ENCODE peak calls at places on chromosomes 13 and 19, in six cellular contexts. D, K, L, Q, G and C are unnamed samples. For H3K36me3, the result is how much of the 10 kb centered on the place peaks cover.

GRCh38 chr13:49641810-49642291 is 13.5 kb downstream of the ARL11 start:
- DNase-seq in D (no peak), L (peak), Q (no peak), K (no peak), G (peak), C (no peak)

GRCh38 chr13:107866666-107867623 is 348.4 kb downstream of the LIG4 start:
- DNase-seq in Q (no peak), G (peak), L (no peak), D (no peak), K (peak), C (peak)

GRCh38 chr13:31090921-31091624 is 70.6 kb downstream of the HSPH1 start:
- DNase-seq in K (no peak), L (no peak), D (peak), G (peak), Q (no peak), C (no peak)

GRCh38 chr13:113141591-113141950 is 16.9 kb upstream of the PROZ start:
- DNase-seq in D (no peak), G (no peak), K (no peak), Q (no peak), L (no peak), C (no peak)

GRCh38 chr13:46479286-46479685 is 73.7 kb upstream of the LRCH1 start:
- DNase-seq in D (no peak), K (no peak), G (no peak), L (no peak), Q (no peak), C (no peak)

GRCh38 chr13:25377244-25377962 is 5.6 kb downstream of the ATP8A2 start:
- DNase-seq in G (no peak), L (no peak), D (no peak), Q (no peak), K (no peak), C (no peak)

GRCh38 chr19:35822579-35822978 is 9.9 kb upstream of the PRODH2 start:
- DNase-seq in D (no peak), G (no peak), Q (no peak), K (no peak), L (no peak), C (no peak)

GRCh38 chr13:97727991-97728390 is 225.5 kb upstream of the IPO5 start:
- DNase-seq in Q (peak), L (no peak), K (no peak), D (no peak), G (no peak), C (no peak)

GRCh38 chr13:19151581-19152263 is 29.9 kb downstream of the TUBA3C start:
- DNase-seq in K (no peak), L (no peak), D (no peak), G (no peak), Q (no peak), C (no peak)

GRCh38 chr19:49595819-49596404 is 4.9 kb downstream of the PRR12 start:
- DNase-seq in G (no peak), D (no peak), L (no peak), K (no peak), Q (no peak), C (no peak)

GRCh38 chr19:35793381-35794165 is 18.2 kb downstream of the ARHGAP33 start:
- DNase-seq in D (no peak), L (no peak), Q (no peak), K (no peak), G (peak), C (no peak)

GRCh38 chr13:30047154-30047874 is 196.9 kb upstream of the UBL3 start:
- DNase-seq in D (peak), G (peak), L (no peak), K (no peak), Q (no peak), C (no peak)

GRCh38 chr13:59343993-59344780 is 819.5 kb downstream of the DIAPH3 start:
- DNase-seq in G (no peak), D (no peak), Q (no peak), L (no peak), K (no peak), C (no peak)

GRCh38 chr13:73708393-73708985 is 425.7 kb downstream of the KLF12 start:
- DNase-seq in D (peak), L (peak), G (peak), Q (peak), K (no peak), C (peak)

GRCh38 chr13:98175823-98176222 is 1.2 kb downstream of the RNF113B start:
- DNase-seq in G (no peak), D (no peak), Q (no peak), K (no peak), L (no peak), C (no peak)

GRCh38 chr13:93249259-93249917 is 22.8 kb downstream of the GPC6 start:
- DNase-seq in L (no peak), K (no peak), G (peak), Q (no peak), D (no peak), C (no peak)

GRCh38 chr13:113059891-113060290 is 45.7 kb upstream of the F7 start:
- DNase-seq in Q (no peak), D (no peak), G (no peak), K (no peak), L (no peak), C (no peak)

GRCh38 chr19:55216461-55217198 is 7.3 kb upstream of the PTPRH start:
- DNase-seq in G (peak), K (peak), D (peak), L (peak), Q (peak), C (peak)

GRCh38 chr19:16587031-16588023 is 15.1 kb upstream of the SLC35E1 start:
- DNase-seq in Q (peak), G (no peak), L (peak), D (peak), K (no peak), C (no peak)

GRCh38 chr13:111429064-111429558 is 108.7 kb downstream of the TEX29 start:
- DNase-seq in D (peak), G (peak), Q (no peak), K (no peak), L (no peak), C (peak)

GRCh38 chr19:7515091-7515470 is 822 bp upstream of the ZNF358 start:
- DNase-seq in G (no peak), L (no peak), D (no peak), Q (no peak), K (no peak), C (no peak)

GRCh38 chr13:102195566-102196462 is 206.0 kb downstream of the FGF14 start:
- DNase-seq in G (no peak), K (no peak), D (no peak), Q (no peak), L (no peak), C (no peak)

GRCh38 chr13:73938375-73939070 is 195.7 kb downstream of the KLF12 start:
- DNase-seq in L (no peak), Q (no peak), D (no peak), G (peak), K (no peak), C (no peak)

GRCh38 chr13:81990652-81991051 is 1649.7 kb upstream of the SPRY2 start:
- DNase-seq in K (no peak), D (no peak), Q (no peak), L (no peak), G (no peak), C (peak)

GRCh38 chr19:41904118-41904870 is 21.3 kb downstream of the ARHGEF1 start:
- DNase-seq in G (no peak), L (no peak), D (no peak), K (no peak), Q (no peak), C (no peak)

GRCh38 chr13:112943309-112944125 is 25.5 kb upstream of the MCF2L start:
- DNase-seq in K (peak), G (peak), L (no peak), Q (no peak), D (peak), C (peak)

GRCh38 chr19:36257512-36257876 is 42.6 kb downstream of the ZNF146 start:
- DNase-seq in Q (no peak), K (peak), L (no peak), G (peak), D (no peak), C (no peak)

GRCh38 chr19:41951686-41952172 is 7.4 kb downstream of the RABAC1 start:
- DNase-seq in D (peak), K (peak), Q (peak), L (peak), G (peak), C (peak)

GRCh38 chr13:30824651-30825050 is 81.4 kb upstream of the MEDAG start:
- DNase-seq in Q (no peak), K (no peak), G (no peak), L (no peak), D (no peak), C (no peak)

GRCh38 chr19:38850976-38851621 is 1.3 kb upstream of the HNRNPL start:
- DNase-seq in G (no peak), L (no peak), Q (peak), D (no peak), K (peak), C (no peak)

GRCh38 chr19:57709616-57710015 is 612 bp upstream of the ZNF154 start:
- DNase-seq in Q (no peak), G (no peak), D (no peak), L (no peak), K (no peak), C (no peak)
- H3K36me3 ChIP-seq in Q (under half), G (under half), D (under half), L (under half), K (under half), C (under half)

GRCh38 chr19:54147676-54148075 is 10.1 kb downstream of the CNOT3 start:
- DNase-seq in D (no peak), Q (no peak), L (no peak), G (peak), K (peak), C (no peak)
- H3K36me3 ChIP-seq in D (half or more), Q (half or more), L (under half), G (half or more), K (half or more), C (half or more)

DNA sequence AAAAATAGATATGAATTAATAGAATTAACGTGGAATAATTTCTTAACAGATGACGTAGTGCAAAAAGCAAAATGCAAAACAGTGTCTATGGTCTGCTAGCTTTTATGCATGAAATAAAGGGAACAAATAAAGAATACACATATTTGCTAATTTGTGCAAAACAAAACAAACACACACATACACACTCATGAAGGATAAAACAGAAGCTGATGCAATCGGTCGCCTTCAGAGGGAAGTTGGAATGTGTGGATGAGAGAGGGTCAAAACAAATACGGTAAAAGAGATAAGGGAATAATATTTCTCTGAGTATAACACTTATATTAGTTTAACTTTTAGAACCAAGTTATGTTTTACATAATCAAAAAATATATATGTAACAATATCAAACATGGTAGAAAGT is 1160.9 kb upstream of the PCDH9 start:
- DNase-seq in K (no peak), Q (no peak), L (no peak), G (no peak), D (no peak), C (no peak)
- H3K36me3 ChIP-seq in K (under half), Q (under half), L (under half), G (under half), D (under half), C (under half)

DNA sequence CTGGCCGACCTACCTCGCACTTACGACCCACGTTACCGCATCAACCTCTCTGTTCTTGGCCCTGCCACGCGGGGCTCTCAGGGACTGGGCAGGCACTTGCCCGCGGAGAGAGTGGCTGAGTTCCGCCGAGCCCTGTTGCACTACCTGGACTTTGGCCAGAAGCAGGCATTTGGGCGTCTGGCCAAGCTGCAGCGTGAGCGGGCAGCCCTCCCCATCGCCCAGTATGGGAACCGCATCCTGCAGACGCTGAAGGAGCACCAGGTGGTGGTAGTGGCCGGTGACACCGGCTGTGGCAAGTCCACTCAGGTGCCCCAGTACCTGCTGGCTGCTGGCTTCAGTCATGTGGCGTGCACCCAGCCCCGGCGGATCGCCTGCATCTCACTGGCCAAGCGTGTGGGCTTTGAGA is 4.2 kb downstream of the DHX34 start:
- DNase-seq in K (peak), L (no peak), D (no peak), Q (no peak), G (no peak), C (no peak)
- H3K36me3 ChIP-seq in K (half or more), L (under half), D (under half), Q (under half), G (under half), C (half or more)